ENCODE peak calls at places on chromosomes 5 and 9, in nine cellular contexts. R, J, X, Z, I, N, L, P and G are unnamed samples.

GRCh38 chr9:11086561-11086960 is 473.8 kb upstream of the PTPRD start:
- DNase-seq in R (no peak), J (peak), X (no peak), Z (no peak), I (no peak), N (no peak), L (no peak), P (no peak), G (no peak)

GRCh38 chr5:179132586-179133355 is 72.6 kb downstream of the ZNF354C start:
- DNase-seq in R (no peak), J (no peak), X (no peak), Z (no peak), I (no peak), N (no peak), L (no peak), P (no peak), G (no peak)

GRCh38 chr9:124260769-124261603 is 3.2 kb downstream of the NEK6 start:
- DNase-seq in R (peak), J (peak), X (no peak), Z (no peak), I (no peak), N (no peak), L (no peak), P (no peak), G (no peak)

GRCh38 chr9:124239249-124240073 is 18.3 kb upstream of the NEK6 start:
- DNase-seq in R (no peak), J (no peak), X (no peak), Z (no peak), I (no peak), N (no peak), L (no peak), P (no peak), G (no peak)

GRCh38 chr5:72364186-72364585 is 44.0 kb downstream of the PTCD2 start:
- DNase-seq in R (no peak), J (no peak), X (no peak), Z (no peak), I (no peak), N (no peak), L (no peak), P (no peak), G (no peak)

GRCh38 chr5:34622046-34622435 is 34.1 kb upstream of the RAI14 start:
- DNase-seq in R (peak), J (no peak), X (no peak), Z (no peak), I (no peak), N (no peak), L (no peak), P (no peak), G (no peak)

GRCh38 chr9:115098226-115098965 is 19.6 kb downstream of the TNC start:
- DNase-seq in R (no peak), J (no peak), X (no peak), Z (no peak), I (no peak), N (no peak), L (no peak), P (no peak), G (no peak)

GRCh38 chr9:80605129-80605528 is 1033.4 kb downstream of the TLE4 start:
- DNase-seq in R (peak), J (peak), X (no peak), Z (no peak), I (no peak), N (no peak), L (no peak), P (no peak), G (no peak)

GRCh38 chr9:69502671-69503301 is 169.4 kb downstream of the APBA1 start:
- DNase-seq in R (peak), J (peak), X (no peak), Z (no peak), I (no peak), N (no peak), L (no peak), P (no peak), G (no peak)